ENCODE peak calls at places on chromosomes 3 and 15, in five cellular contexts. X, L, F, N and Y are unnamed samples.

GRCh38 chr15:47750030-47750739 is 32.9 kb downstream of the SEMA6D start:
- DNase-seq in F (no peak), N (no peak), L (no peak), X (no peak), Y (no peak)

GRCh38 chr3:161415506-161416231 is 44.4 kb upstream of the SPTSSB start:
- DNase-seq in L (peak), N (no peak), X (peak), F (no peak), Y (no peak)

GRCh38 chr3:160885791-160886286 is 129.8 kb downstream of the PPM1L start:
- DNase-seq in X (peak), F (peak), L (peak), N (peak), Y (peak)

GRCh38 chr3:181712505-181713299 is 977 bp downstream of the SOX2 start:
- DNase-seq in X (no peak), L (no peak), F (no peak), N (no peak), Y (no peak)

GRCh38 chr3:105791919-105792786 is 76.7 kb downstream of the CBLB start:
- DNase-seq in X (peak), F (peak), L (peak), N (peak), Y (peak)

GRCh38 chr3:62186967-62187366 is 186.4 kb downstream of the FEZF2 start:
- DNase-seq in N (peak), L (peak), X (no peak), F (peak), Y (no peak)

GRCh38 chr3:32816439-32817194 is 1.2 kb upstream of the TRIM71 start:
- DNase-seq in L (no peak), X (no peak), F (peak), N (no peak), Y (no peak)

GRCh38 chr3:107035176-107035575 is 342.1 kb upstream of the CCDC54 start:
- DNase-seq in X (no peak), F (no peak), N (no peak), L (no peak), Y (no peak)

GRCh38 chr3:9884555-9885165 is 4.6 kb upstream of the CIDEC start:
- DNase-seq in L (no peak), F (peak), X (no peak), N (no peak), Y (peak)

GRCh38 chr3:178676077-178676476 is 139.8 kb downstream of the KCNMB2 start:
- DNase-seq in F (no peak), L (peak), N (no peak), X (no peak), Y (no peak)

GRCh38 chr3:152524198-152525140 is 255.7 kb downstream of the MBNL1 start:
- DNase-seq in X (no peak), F (peak), N (peak), L (no peak), Y (peak)

GRCh38 chr3:144552642-144553041 is 581.0 kb downstream of the DIPK2A start:
- DNase-seq in N (no peak), L (no peak), X (no peak), F (no peak), Y (no peak)

GRCh38 chr15:56325186-56325585 is 40.0 kb upstream of the TEX9 start:
- DNase-seq in N (no peak), X (no peak), F (no peak), L (no peak), Y (no peak)

GRCh38 chr15:70597056-70597603 is 166.2 kb downstream of the UACA start:
- DNase-seq in N (no peak), X (peak), F (peak), L (no peak), Y (no peak)

GRCh38 chr3:190696777-190697501 is 165.6 kb downstream of the GMNC start:
- DNase-seq in L (no peak), N (no peak), F (peak), X (no peak), Y (no peak)

GRCh38 chr3:177729939-177730700 is 532.8 kb upstream of the TBL1XR1 start:
- DNase-seq in L (peak), X (peak), F (no peak), N (no peak), Y (peak)

GRCh38 chr3:21839592-21839991 is 88.6 kb upstream of the ZNF385D start:
- DNase-seq in L (peak), X (no peak), F (no peak), N (no peak), Y (no peak)

GRCh38 chr3:24160424-24160823 is 215.3 kb downstream of the NR1D2 start:
- DNase-seq in N (no peak), X (no peak), F (no peak), L (no peak), Y (no peak)

GRCh38 chr3:184896336-184896735 is 84.4 kb downstream of the VPS8 start:
- DNase-seq in F (no peak), L (no peak), N (no peak), X (no peak), Y (no peak)

GRCh38 chr3:4897765-4898453 is 81.3 kb upstream of the BHLHE40 start:
- DNase-seq in X (no peak), L (no peak), N (no peak), F (no peak), Y (no peak)

GRCh38 chr3:57816471-57817105 is 60.5 kb downstream of the SLMAP start:
- DNase-seq in N (no peak), F (no peak), X (no peak), L (no peak), Y (no peak)

GRCh38 chr3:173589116-173589515 is 191.6 kb downstream of the NLGN1 start:
- DNase-seq in F (no peak), N (no peak), X (no peak), L (no peak), Y (no peak)

GRCh38 chr3:195888981-195889842 is 19.1 kb downstream of the TNK2 start:
- DNase-seq in L (peak), X (no peak), F (no peak), N (no peak), Y (no peak)

GRCh38 chr3:16419640-16420039 is 93.9 kb downstream of the RFTN1 start:
- DNase-seq in F (no peak), N (no peak), L (no peak), X (no peak), Y (no peak)

GRCh38 chr15:90053685-90054466 is 48.4 kb downstream of the IDH2 start:
- DNase-seq in X (no peak), L (no peak), F (no peak), N (no peak), Y (no peak)

GRCh38 chr3:59713971-59714370 is 664.1 kb upstream of the CFAP20DC start:
- DNase-seq in L (no peak), X (no peak), N (no peak), F (no peak), Y (no peak)
- TF ChIP-seq CTCF in L (no peak), X (no peak), N (no peak), F (no peak), Y (no peak)

DNA sequence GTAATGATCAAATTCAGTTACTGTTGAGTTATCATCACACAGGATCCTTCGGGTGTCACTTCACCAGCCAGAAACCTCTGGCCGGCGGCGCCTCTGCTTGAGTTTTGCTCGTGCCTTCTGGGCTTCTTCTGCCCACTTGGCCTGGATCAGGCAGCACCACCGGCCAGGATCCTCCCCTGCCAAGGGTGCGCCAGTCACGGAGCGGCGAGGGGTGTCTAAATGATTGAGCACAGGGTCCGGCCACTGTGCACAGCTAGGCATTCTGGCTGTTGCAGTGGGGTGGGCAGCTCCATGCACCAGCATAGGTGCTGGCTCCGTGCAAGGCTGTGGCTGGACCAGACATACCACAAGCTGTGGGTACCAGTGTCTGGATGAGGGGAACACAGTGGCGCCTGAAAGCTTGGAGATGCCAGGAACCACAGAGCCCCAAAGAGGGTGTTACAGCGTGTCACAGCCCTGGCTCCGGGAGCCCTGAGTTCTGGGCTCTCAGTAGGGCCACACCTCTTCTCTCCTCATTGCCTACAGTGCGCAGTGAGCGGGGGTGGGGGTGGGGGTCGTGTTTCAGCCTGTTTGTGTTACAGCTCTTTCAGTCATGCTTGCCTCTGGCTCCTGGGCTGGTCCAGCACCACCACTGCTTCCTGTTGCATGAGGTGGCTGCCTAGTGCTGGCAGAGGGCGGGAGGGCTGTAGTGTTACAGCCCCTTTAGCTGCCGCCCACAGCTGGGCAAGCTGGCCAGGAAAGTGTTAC is 169.4 kb downstream of the FNDC3B start:
- DNase-seq in N (no peak), X (no peak), L (no peak), F (no peak), Y (no peak)
- H3K27ac ChIP-seq in N (no peak), X (peak), L (peak), F (no peak), Y (no peak)

GRCh38 chr3:14319654-14320182 is 82.7 kb upstream of the SLC6A6 start:
- DNase-seq in X (no peak), F (peak), N (peak), L (no peak), Y (no peak)
- TF ChIP-seq POLR2A in X (no peak), F (peak), N (no peak), L (no peak), Y (no peak)

GRCh38 chr3:45592830-45593707 is 1.5 kb upstream of the LIMD1 start:
- DNase-seq in L (peak), X (peak), N (peak), F (peak), Y (peak)

GRCh38 chr3:45592405-45592804 is 2.1 kb upstream of the LIMD1 start:
- DNase-seq in L (no peak), N (no peak), F (no peak), X (no peak), Y (no peak)

GRCh38 chr3:45590256-45590655 is 4.3 kb upstream of the LIMD1 start:
- DNase-seq in X (no peak), L (no peak), N (no peak), F (no peak), Y (no peak)

GRCh38 chr3:45591547-45591912 is 3.0 kb upstream of the LIMD1 start:
- DNase-seq in N (no peak), L (no peak), F (no peak), X (no peak), Y (no peak)

DNA sequence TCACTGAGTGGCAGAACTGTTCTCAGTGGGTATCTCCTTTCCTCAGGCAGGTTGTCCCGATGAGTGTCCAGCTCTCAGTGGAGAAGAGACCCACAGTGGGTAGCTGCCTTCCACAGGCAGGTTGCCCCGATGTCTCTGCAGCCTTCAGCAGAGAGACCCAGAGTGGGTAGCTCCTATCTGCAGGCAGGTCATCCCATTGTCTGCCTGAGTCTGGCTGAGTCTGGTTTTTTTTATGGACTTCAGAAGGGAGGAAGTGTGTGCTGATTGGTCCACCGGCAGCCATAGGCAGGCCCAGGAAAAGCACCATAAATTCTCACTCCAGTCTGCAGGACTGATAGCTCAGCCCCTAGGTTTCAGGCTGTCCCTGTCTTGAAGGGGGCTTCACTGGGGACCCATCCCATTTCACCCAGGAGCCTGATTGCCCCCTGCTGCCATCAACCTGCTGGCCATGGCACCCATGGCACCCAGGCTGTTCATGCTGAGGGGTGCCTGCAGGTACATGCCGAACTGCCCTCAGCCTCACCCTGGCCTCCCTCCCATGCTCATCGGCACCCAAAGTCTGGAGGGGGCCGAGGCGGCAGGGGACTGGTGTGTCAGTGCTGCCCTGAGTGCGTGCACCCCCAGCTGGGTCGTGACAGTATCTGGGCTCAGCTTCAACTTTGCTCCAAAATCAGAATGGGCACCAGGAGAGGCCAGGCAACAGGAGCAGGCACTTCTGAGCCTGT is 3.6 kb upstream of the LIMD1 start:
- DNase-seq in N (no peak), L (no peak), X (no peak), F (no peak), Y (no peak)
- TF ChIP-seq CTCF in N (no peak), L (no peak), X (no peak), F (no peak), Y (no peak)

GRCh38 chr3:43344520-43344919 is 58.2 kb downstream of the SNRK start:
- DNase-seq in L (no peak), N (no peak), F (no peak), X (no peak), Y (no peak)

GRCh38 chr3:43346990-43347749 is 60.8 kb downstream of the SNRK start:
- DNase-seq in X (no peak), F (no peak), N (no peak), L (no peak), Y (no peak)

GRCh38 chr3:43343778-43344177 is 57.4 kb downstream of the SNRK start:
- DNase-seq in X (no peak), N (no peak), F (no peak), L (no peak), Y (no peak)

GRCh38 chr3:43345877-43346276 is 59.5 kb downstream of the SNRK start:
- DNase-seq in L (no peak), N (no peak), F (no peak), X (no peak), Y (no peak)

GRCh38 chr3:43345246-43345645 is 58.9 kb downstream of the SNRK start:
- DNase-seq in F (no peak), N (no peak), L (no peak), X (no peak), Y (no peak)
- H3K27ac ChIP-seq in F (no peak), N (no peak), L (no peak), X (no peak), Y (peak)

GRCh38 chr3:99400352-99400751 is 238.0 kb upstream of the COL8A1 start:
- DNase-seq in X (no peak), F (no peak), N (no peak), L (no peak), Y (no peak)
- TF ChIP-seq POLR2A in X (no peak), F (no peak), N (no peak), L (no peak), Y (no peak)

DNA sequence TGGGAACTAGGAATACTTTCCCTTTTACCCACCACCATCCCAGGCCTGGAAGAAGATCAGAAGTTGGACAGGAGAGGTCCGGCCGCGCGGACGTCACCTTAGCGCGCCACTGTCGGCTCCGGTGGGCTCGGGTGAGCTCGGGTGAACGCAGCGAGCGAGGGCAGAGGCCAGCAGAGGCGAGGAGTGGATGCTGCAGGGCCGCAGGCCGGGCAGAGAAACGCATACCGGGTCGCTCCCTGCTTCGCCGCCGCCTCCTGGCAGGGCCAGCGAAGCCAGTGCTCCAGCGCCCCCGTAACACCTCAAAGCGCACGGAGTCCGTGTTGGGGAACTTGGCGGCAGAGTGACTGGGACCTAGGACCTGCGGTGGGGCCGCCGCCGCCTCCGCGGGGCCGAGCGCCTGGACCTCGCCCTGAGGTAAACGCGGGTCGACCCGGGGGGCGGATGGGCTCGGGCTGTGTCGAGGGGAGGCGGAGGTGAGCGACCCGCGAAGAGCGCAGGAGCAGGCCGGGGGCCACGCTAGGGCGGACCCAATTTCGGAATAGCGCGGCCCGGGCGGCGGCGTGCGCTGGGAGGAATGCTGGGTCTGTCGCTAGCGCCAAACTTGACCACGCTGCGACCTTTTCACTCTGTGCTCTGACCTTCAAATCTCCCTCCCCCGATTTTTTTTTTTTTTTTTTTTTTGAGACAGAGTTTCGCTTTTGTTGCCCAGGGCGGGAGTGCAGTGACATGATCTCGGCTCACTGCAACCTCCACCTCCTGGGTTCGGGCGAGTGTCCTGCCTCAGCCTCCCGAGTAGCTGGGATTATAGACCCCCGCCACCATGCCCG is 1.6 kb downstream of the CYP11A1 start:
- DNase-seq in N (peak), X (no peak), F (peak), L (no peak), Y (peak)
- TF ChIP-seq CTCF in N (no peak), X (no peak), F (peak), L (no peak), Y (no peak)

DNA sequence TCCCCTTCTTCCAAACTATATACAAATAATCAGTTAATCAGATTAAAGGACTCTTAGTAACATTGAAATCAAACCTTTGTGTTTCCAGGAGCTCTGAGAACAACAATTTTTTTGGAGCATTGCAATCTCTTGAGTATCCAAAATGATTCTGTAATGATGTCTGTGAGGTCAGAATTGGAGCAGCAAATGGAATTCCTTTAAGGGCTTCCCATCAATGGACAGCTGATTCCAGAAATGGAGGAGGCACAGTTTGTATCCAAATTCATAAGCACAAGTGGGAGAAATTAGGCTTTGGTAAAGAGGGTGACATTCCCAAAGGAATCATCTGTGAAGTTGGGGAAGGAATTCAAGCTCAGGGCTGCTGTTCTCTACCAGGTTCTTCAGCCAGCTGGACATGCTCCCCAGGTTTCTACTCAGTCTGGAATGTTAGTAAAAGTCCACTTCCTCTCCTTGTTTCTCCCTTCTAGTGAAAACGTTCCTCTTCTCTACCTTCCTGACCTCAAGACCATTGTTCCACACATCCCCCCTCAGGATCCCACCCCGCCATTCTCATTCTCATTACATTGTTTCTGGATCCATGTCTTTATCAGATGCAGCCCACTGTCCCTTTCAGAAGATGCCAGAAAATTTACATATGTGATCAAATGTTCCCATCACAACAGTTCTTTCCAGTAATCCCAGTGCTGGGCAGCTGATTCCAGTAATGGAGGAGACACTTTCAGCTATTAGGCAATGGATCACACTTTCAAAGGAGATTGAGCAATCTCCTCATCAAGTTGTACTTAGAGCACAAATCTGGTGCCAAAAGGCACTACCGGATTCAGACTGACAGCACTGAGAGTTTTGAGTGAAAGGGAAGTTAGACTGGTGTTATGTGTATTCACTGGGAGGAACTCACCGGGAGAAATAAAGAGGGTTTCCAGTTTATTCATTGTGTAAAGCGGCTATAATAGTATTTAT is 391.3 kb upstream of the TPRG1 start:
- DNase-seq in L (peak), N (no peak), X (peak), F (peak), Y (peak)
- H3K27ac ChIP-seq in L (peak), N (no peak), X (peak), F (no peak), Y (peak)

GRCh38 chr15:50546566-50546965 is at the start of gene USP50:
- DNase-seq in F (no peak), N (no peak), X (no peak), L (no peak), Y (no peak)
- TF ChIP-seq POLR2A in F (no peak), N (no peak), X (no peak), L (no peak), Y (no peak)